ENCODE peak calls at places on chromosomes 2 and 18, in nine cellular contexts. Q, T, K, Z, C, S, X, A and O are unnamed samples.

GRCh38 chr18:47545613-47546012 is 294.2 kb upstream of the SKOR2 start:
- DNase-seq in Q (no peak), T (no peak), K (no peak), Z (no peak), C (no peak), S (peak; percentile 3), X (no peak), A (no peak), O (no peak)

GRCh38 chr2:85785027-85785822 is 31.4 kb downstream of the ATOH8 start:
- DNase-seq in Q (no peak), T (peak; percentile 39), K (peak; percentile 90), Z (no peak), C (no peak), S (no peak), X (no peak), A (peak; percentile 92), O (peak; percentile 71)

GRCh38 chr2:204315236-204315662 is 230.0 kb upstream of the PARD3B start:
- DNase-seq in Q (no peak), T (peak; percentile 15), K (no peak), Z (peak; percentile 44), C (no peak), S (no peak), X (no peak), A (peak; percentile 85), O (peak; percentile 33)

GRCh38 chr2:15993232-15993610 is 52.9 kb downstream of the MYCN start:
- DNase-seq in Q (no peak), T (no peak), K (peak; percentile 9), Z (no peak), C (peak; percentile 80), S (no peak), X (no peak), A (no peak), O (no peak)

GRCh38 chr2:208713066-208713465 is 306.5 kb downstream of the PTH2R start:
- DNase-seq in Q (no peak), T (no peak), K (no peak), Z (no peak), C (no peak), S (no peak), X (no peak), A (no peak), O (no peak)

GRCh38 chr18:63132819-63133200 is 186.8 kb downstream of the BCL2 start:
- DNase-seq in Q (no peak), T (no peak), K (no peak), Z (peak; percentile 48), C (no peak), S (no peak), X (no peak), A (no peak), O (no peak)

GRCh38 chr2:222043897-222044296 is 254.9 kb downstream of the PAX3 start:
- DNase-seq in Q (no peak), T (no peak), K (no peak), Z (no peak), C (no peak), S (no peak), X (no peak), A (no peak), O (no peak)

GRCh38 chr2:118495278-118495677 is 352.2 kb downstream of the EN1 start:
- DNase-seq in Q (no peak), T (no peak), K (no peak), Z (no peak), C (no peak), S (no peak), X (no peak), A (no peak), O (no peak)

GRCh38 chr2:223950448-223951347 is 5.6 kb upstream of the WDFY1 start:
- DNase-seq in Q (no peak), T (no peak), K (no peak), Z (no peak), C (no peak), S (no peak), X (no peak), A (no peak), O (no peak)

GRCh38 chr2:64359892-64360657 is 93.9 kb upstream of the LGALSL start:
- DNase-seq in Q (peak; percentile 88), T (peak; percentile 98), K (peak; percentile 89), Z (peak; percentile 94), C (peak; percentile 18), S (peak; percentile 75), X (peak; percentile 54), A (peak; percentile 93), O (peak; percentile 71)

GRCh38 chr2:232146294-232146693 is 184.8 kb downstream of the DIS3L2 start:
- DNase-seq in Q (no peak), T (peak; percentile 45), K (no peak), Z (no peak), C (no peak), S (no peak), X (no peak), A (peak; percentile 3), O (no peak)

GRCh38 chr2:190017837-190018236 is 44.7 kb downstream of the MSTN start:
- DNase-seq in Q (no peak), T (no peak), K (no peak), Z (no peak), C (no peak), S (no peak), X (no peak), A (no peak), O (no peak)

GRCh38 chr2:30310411-30310810 is 79.1 kb downstream of the LBH start:
- DNase-seq in Q (no peak), T (no peak), K (no peak), Z (no peak), C (no peak), S (no peak), X (no peak), A (no peak), O (no peak)

GRCh38 chr2:183488421-183488820 is 364.2 kb downstream of the NUP35 start:
- DNase-seq in Q (no peak), T (no peak), K (no peak), Z (no peak), C (no peak), S (no peak), X (no peak), A (no peak), O (no peak)

GRCh38 chr2:3483227-3483985 is 35.9 kb downstream of the ADI1 start:
- DNase-seq in Q (no peak), T (peak; percentile 60), K (no peak), Z (peak; percentile 70), C (no peak), S (no peak), X (no peak), A (no peak), O (no peak)